ENCODE peak calls at places on chromosomes 5 and 9, in six cellular contexts. S, B, H, Q, D and Y are unnamed samples.
A peak's percentile ranks its signal among the peaks of the same experiment; 100 is the strongest.

GRCh38 chr9:88498880-88499279 is 36.1 kb upstream of the NXNL2 start:
- DNase-seq in S (no peak), B (peak; percentile 15), H (no peak), D (no peak), Q (no peak), Y (peak; percentile 33)

GRCh38 chr5:93800988-93801811 is 59.8 kb upstream of the POU5F2 start:
- DNase-seq in D (no peak), H (no peak), S (peak; percentile 33), Q (no peak), B (no peak), Y (no peak)

GRCh38 chr9:83011611-83012010 is 51.3 kb downstream of the RASEF start:
- DNase-seq in Q (no peak), S (no peak), D (no peak), B (no peak), H (no peak), Y (no peak)

GRCh38 chr5:148179234-148179824 is 11.0 kb downstream of the SPINK14 start:
- DNase-seq in Q (no peak), D (no peak), B (no peak), S (no peak), H (no peak), Y (peak; percentile 8)

GRCh38 chr5:161530700-161531099 is 15.8 kb downstream of the GABRB2 start:
- DNase-seq in Q (no peak), B (no peak), D (no peak), S (no peak), H (no peak), Y (no peak)

GRCh38 chr9:135698236-135698635 is 1.0 kb downstream of the SOHLH1 start:
- DNase-seq in S (no peak), B (no peak), H (no peak), Q (no peak), D (no peak), Y (no peak)

GRCh38 chr9:79061766-79062165 is 510.0 kb upstream of the TLE4 start:
- DNase-seq in D (no peak), Q (no peak), S (no peak), B (no peak), H (no peak), Y (no peak)

GRCh38 chr9:130732131-130732530 is 38.6 kb downstream of the EXOSC2 start:
- DNase-seq in Q (no peak), D (no peak), B (no peak), H (no peak), S (no peak), Y (no peak)

GRCh38 chr9:110971705-110972104 is 66.6 kb downstream of the LPAR1 start:
- DNase-seq in H (no peak), D (no peak), S (no peak), Q (no peak), B (no peak), Y (no peak)

GRCh38 chr9:120557205-120557604 is 22.8 kb downstream of the CDK5RAP2 start:
- DNase-seq in Q (no peak), H (no peak), B (no peak), D (no peak), S (no peak), Y (no peak)

GRCh38 chr9:11338130-11338529 is 725.3 kb upstream of the PTPRD start:
- DNase-seq in H (no peak), S (no peak), Q (no peak), B (no peak), D (no peak), Y (no peak)

GRCh38 chr9:134564431-134565170 is 77.0 kb upstream of the COL5A1 start:
- DNase-seq in S (no peak), D (no peak), B (no peak), Q (peak; percentile 40), H (no peak), Y (no peak)

GRCh38 chr5:39076757-39077475 is 2.7 kb upstream of the RICTOR start:
- DNase-seq in H (no peak), S (no peak), Q (no peak), B (no peak), D (no peak), Y (no peak)

GRCh38 chr5:97046270-97046982 is 96.0 kb downstream of the LIX1 start:
- DNase-seq in D (no peak), B (no peak), H (no peak), S (no peak), Q (no peak), Y (no peak)

GRCh38 chr5:444226-444625 is 1.2 kb downstream of the EXOC3 start:
- DNase-seq in D (no peak), H (peak; percentile 35), S (no peak), Q (peak; percentile 45), B (peak; percentile 57), Y (peak; percentile 0)

GRCh38 chr5:170597109-170597741 is 93.4 kb downstream of the KCNIP1 start:
- DNase-seq in H (peak; percentile 60), Q (peak; percentile 60), B (no peak), D (no peak), S (no peak), Y (no peak)

GRCh38 chr5:116703923-116704322 is 129.3 kb upstream of the SEMA6A start:
- DNase-seq in Q (no peak), H (no peak), S (no peak), D (no peak), B (no peak), Y (no peak)

GRCh38 chr9:14652729-14653377 is 40.4 kb downstream of the ZDHHC21 start:
- DNase-seq in Q (no peak), D (no peak), B (no peak), S (no peak), H (no peak), Y (no peak)

GRCh38 chr5:76807296-76807695 is 11.5 kb upstream of the F2RL1 start:
- DNase-seq in B (no peak), Q (no peak), H (no peak), D (no peak), S (no peak), Y (no peak)

GRCh38 chr5:87394407-87394806 is 18.3 kb downstream of the CCNH start:
- DNase-seq in Q (no peak), B (no peak), S (no peak), D (no peak), H (no peak), Y (no peak)

GRCh38 chr5:66993448-66993847 is 203.2 kb downstream of the CD180 start:
- DNase-seq in D (no peak), Q (no peak), S (no peak), H (no peak), B (no peak), Y (no peak)

GRCh38 chr5:3091040-3091774 is 339.7 kb upstream of the IRX2 start:
- DNase-seq in D (no peak), B (no peak), Q (no peak), S (no peak), H (no peak), Y (no peak)

GRCh38 chr5:118070041-118070440 is 918.3 kb downstream of the DTWD2 start:
- DNase-seq in D (no peak), B (no peak), H (no peak), S (no peak), Q (no peak), Y (no peak)

GRCh38 chr9:134716067-134716466 is 74.5 kb downstream of the COL5A1 start:
- DNase-seq in B (no peak), H (no peak), D (no peak), Q (no peak), S (no peak), Y (no peak)

GRCh38 chr9:613771-614347 is 227.6 kb upstream of the DMRT1 start:
- DNase-seq in Q (peak; percentile 92), S (peak; percentile 75), D (peak; percentile 2), B (peak; percentile 81), H (peak; percentile 87), Y (peak; percentile 62)

GRCh38 chr5:132962429-132962928 is 955 bp downstream of the AFF4 start:
- DNase-seq in H (no peak), Q (no peak), S (no peak), D (no peak), B (no peak), Y (peak; percentile 38)

GRCh38 chr5:89728750-89729149 is 680.8 kb downstream of the CETN3 start:
- DNase-seq in H (peak; percentile 39), Q (peak; percentile 61), B (no peak), S (peak; percentile 47), D (no peak), Y (peak; percentile 24)

GRCh38 chr5:150263339-150263738 is 26.2 kb downstream of the CAMK2A start:
- DNase-seq in D (no peak), Q (no peak), B (no peak), H (no peak), S (no peak), Y (no peak)

GRCh38 chr5:150262502-150262901 is 27.1 kb downstream of the CAMK2A start:
- DNase-seq in B (no peak), H (no peak), Q (no peak), S (no peak), D (no peak), Y (no peak)

GRCh38 chr5:150264667-150265603 is 24.6 kb downstream of the CAMK2A start:
- DNase-seq in S (no peak), Q (no peak), H (no peak), B (no peak), D (no peak), Y (no peak)

GRCh38 chr5:150265984-150266383 is 23.6 kb downstream of the CAMK2A start:
- DNase-seq in H (no peak), Q (no peak), B (no peak), S (no peak), D (no peak), Y (no peak)

GRCh38 chr5:150263801-150264621 is 25.6 kb downstream of the CAMK2A start:
- DNase-seq in S (no peak), B (no peak), D (no peak), H (peak; percentile 65), Q (peak; percentile 75), Y (no peak)
- H3K27ac ChIP-seq in S (no peak overlapping the region), B (no peak overlapping the region), D (no peak overlapping the region), H (peak overlapping the region; percentile 46), Q (peak overlapping the region; percentile 30), Y (no peak overlapping the region)

GRCh38 chr5:51399636-51399993 is 16.4 kb downstream of the ISL1 start:
- DNase-seq in B (no peak), D (no peak), S (no peak), Q (no peak), H (no peak), Y (no peak)
- H3K27me3 ChIP-seq in B (peaks cover 4% of the 10 kb centered on the region), D (no peaks in the 10 kb centered on the region), S (peaks cover 2% of the 10 kb centered on the region), Q (peaks cover 9% of the 10 kb centered on the region), H (no peaks in the 10 kb centered on the region), Y (peaks cover 62% of the 10 kb centered on the region)

DNA sequence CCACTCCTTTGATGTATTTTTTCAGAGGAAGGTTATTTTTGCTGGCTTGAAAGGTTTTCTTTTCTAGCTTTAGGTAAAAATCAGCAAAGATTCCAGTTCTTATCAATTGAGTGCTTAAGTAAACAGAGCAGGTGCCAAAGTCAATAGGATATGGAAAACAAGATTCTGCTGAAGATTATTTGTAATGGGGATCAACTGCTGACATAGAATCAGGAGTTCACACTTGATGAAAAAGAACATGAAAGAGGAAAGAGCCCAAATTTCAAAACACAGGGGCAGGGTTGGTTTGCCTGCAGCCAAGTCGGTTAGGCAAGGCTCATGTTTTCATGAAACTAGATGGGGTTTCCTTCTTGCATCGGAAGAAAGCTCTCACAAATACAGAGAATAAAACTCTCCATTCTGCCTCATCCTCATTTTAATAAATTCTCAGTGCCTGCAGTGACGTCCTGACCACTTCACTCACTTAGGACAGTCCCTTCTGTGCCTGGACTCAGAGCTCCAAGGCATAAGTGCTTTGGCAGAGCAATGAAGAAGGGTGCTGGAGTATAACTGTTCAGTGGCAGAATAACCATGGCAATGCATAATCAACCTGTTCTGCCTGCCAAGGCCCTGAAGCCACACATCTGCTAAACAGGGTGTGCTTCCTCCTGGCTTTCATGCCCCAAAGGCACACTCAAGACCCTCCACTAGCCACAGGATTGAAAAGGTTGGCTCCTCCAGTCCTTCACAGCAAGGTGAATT is 179.6 kb downstream of the GNAQ start:
- DNase-seq in Q (no peak), B (no peak), H (no peak), S (no peak), D (no peak), Y (no peak)
- H3K27ac ChIP-seq in Q (no peak overlapping the region), B (no peak overlapping the region), H (no peak overlapping the region), S (no peak overlapping the region), D (no peak overlapping the region), Y (peak overlapping the region; percentile 9)

GRCh38 chr5:1946776-1947175 is 64.1 kb upstream of the IRX4 start:
- DNase-seq in H (no peak), Q (no peak), B (no peak), S (peak; percentile 56), D (no peak), Y (peak; percentile 63)
- H3K27me3 ChIP-seq in H (no peaks in the 10 kb centered on the region), Q (no peaks in the 10 kb centered on the region), B (peaks cover 2% of the 10 kb centered on the region), S (no peaks in the 10 kb centered on the region), D (peaks cover 2% of the 10 kb centered on the region), Y (no peaks in the 10 kb centered on the region)